ENCODE peak calls at places on chromosomes 3 and 15, in ten cellular contexts. L, F, N, H, E, V, A, S, O and Z are unnamed samples.

GRCh38 chr15:41919954-41920538 is 26.2 kb upstream of the SPTBN5 start:
- DNase-seq in L (no peak), F (no peak), N (peak; percentile 94), H (no peak), E (no peak), V (no peak), A (peak; percentile 93), S (no peak), O (no peak), Z (no peak)

GRCh38 chr3:32325957-32326356 is 65.7 kb upstream of the CMTM7 start:
- DNase-seq in L (no peak), F (no peak), N (no peak), H (no peak), E (no peak), V (no peak), A (no peak), S (no peak), O (no peak), Z (peak; percentile 88)

GRCh38 chr3:39718674-39719595 is 90.5 kb upstream of the MYRIP start:
- DNase-seq in L (no peak), F (no peak), N (peak; percentile 27), H (peak; percentile 40), E (no peak), V (no peak), A (no peak), S (no peak), O (no peak), Z (peak; percentile 47)

GRCh38 chr3:187974857-187975257 is 179.1 kb upstream of the LPP start:
- DNase-seq in L (no peak), F (no peak), N (no peak), H (no peak), E (peak; percentile 36), V (no peak), A (no peak), S (no peak), O (no peak), Z (no peak)

GRCh38 chr3:16388850-16389411 is 123.9 kb downstream of the OXNAD1 start:
- DNase-seq in L (no peak), F (no peak), N (peak; percentile 23), H (peak; percentile 67), E (no peak), V (no peak), A (peak; percentile 33), S (no peak), O (no peak), Z (no peak)

GRCh38 chr3:156535162-156535627 is 19.7 kb downstream of the SSR3 start:
- DNase-seq in L (no peak), F (no peak), N (peak; percentile 100), H (peak; percentile 96), E (no peak), V (no peak), A (peak; percentile 97), S (peak; percentile 72), O (peak; percentile 63), Z (peak; percentile 100)

GRCh38 chr15:45499426-45499825 is 23.1 kb downstream of the SLC30A4 start:
- DNase-seq in L (no peak), F (no peak), N (peak; percentile 31), H (no peak), E (no peak), V (no peak), A (no peak), S (no peak), O (no peak), Z (no peak)

GRCh38 chr3:110533089-110533488 is 538.5 kb upstream of the NECTIN3 start:
- DNase-seq in L (no peak), F (no peak), N (no peak), H (no peak), E (no peak), V (no peak), A (no peak), S (no peak), O (no peak), Z (peak; percentile 50)

GRCh38 chr3:64650710-64651109 is 37.1 kb downstream of the ADAMTS9 start:
- DNase-seq in L (no peak), F (no peak), N (peak; percentile 43), H (peak; percentile 78), E (no peak), V (no peak), A (no peak), S (no peak), O (no peak), Z (peak; percentile 63)

GRCh38 chr15:62416535-62416934 is 251.4 kb upstream of the C2CD4B start:
- DNase-seq in L (no peak), F (no peak), N (no peak), H (no peak), E (no peak), V (no peak), A (no peak), S (no peak), O (no peak), Z (no peak)

GRCh38 chr15:94097567-94097966 is 133.8 kb upstream of the MCTP2 start:
- DNase-seq in L (no peak), F (no peak), N (peak; percentile 20), H (no peak), E (no peak), V (no peak), A (no peak), S (no peak), O (no peak), Z (peak; percentile 10)

GRCh38 chr3:192445768-192446644 is 281.3 kb downstream of the FGF12 start:
- DNase-seq in L (no peak), F (no peak), N (no peak), H (no peak), E (no peak), V (no peak), A (no peak), S (peak; percentile 43), O (no peak), Z (peak; percentile 32)

GRCh38 chr3:160474416-160474838 is 24.8 kb upstream of the TRIM59 start:
- DNase-seq in L (no peak), F (no peak), N (peak; percentile 77), H (no peak), E (no peak), V (no peak), A (no peak), S (no peak), O (no peak), Z (peak; percentile 26)

GRCh38 chr15:27743078-27743477 is 356.0 kb downstream of the OCA2 start:
- DNase-seq in L (no peak), F (no peak), N (no peak), H (no peak), E (no peak), V (no peak), A (no peak), S (no peak), O (no peak), Z (no peak)

GRCh38 chr3:73614385-73614784 is 10.4 kb downstream of the PDZRN3 start:
- DNase-seq in L (no peak), F (no peak), N (peak; percentile 87), H (peak; percentile 89), E (no peak), V (no peak), A (no peak), S (no peak), O (no peak), Z (peak; percentile 57)

GRCh38 chr3:126439346-126439967 is 36.2 kb downstream of the ZXDC start:
- DNase-seq in L (no peak), F (peak; percentile 10), N (no peak), H (no peak), E (no peak), V (no peak), A (no peak), S (no peak), O (no peak), Z (no peak)

GRCh38 chr3:141764946-141765345 is 1.7 kb downstream of the GRK7 start:
- DNase-seq in L (no peak), F (no peak), N (no peak), H (no peak), E (no peak), V (no peak), A (no peak), S (no peak), O (no peak), Z (no peak)

GRCh38 chr3:136465296-136465695 is 215.2 kb downstream of the PCCB start:
- DNase-seq in L (no peak), F (no peak), N (no peak), H (peak; percentile 24), E (no peak), V (no peak), A (no peak), S (no peak), O (no peak), Z (no peak)